ENCODE peak calls at places on chromosomes 12 and 14, in ten cellular contexts. M, S, V, N, P, C, Q, Z, G and K are unnamed samples.

GRCh38 chr14:96586921-96587822 is 85.0 kb downstream of the PAPOLA start:
- DNase-seq in V (no peak), Z (no peak), C (no peak), Q (no peak), N (no peak), P (no peak), G (no peak), M (no peak), S (no peak), K (no peak)

GRCh38 chr12:118330421-118331018 is 42.2 kb downstream of the TAOK3 start:
- DNase-seq in G (peak), C (peak), M (peak), Q (peak), V (no peak), Z (no peak), S (no peak), P (peak), N (no peak), K (peak)

GRCh38 chr14:105050551-105050897 is 14.7 kb downstream of the GPR132 start:
- DNase-seq in P (peak), V (no peak), S (no peak), Z (no peak), Q (peak), G (no peak), C (no peak), M (peak), N (peak), K (no peak)

GRCh38 chr12:53381739-53382630 is 2.0 kb downstream of the SP1 start:
- DNase-seq in M (peak), S (peak), V (no peak), C (peak), G (peak), Z (peak), P (peak), Q (peak), N (peak), K (peak)

GRCh38 chr14:100165376-100165775 is 5.9 kb upstream of the DEGS2 start:
- DNase-seq in Q (no peak), M (no peak), Z (no peak), N (peak), V (no peak), G (no peak), P (no peak), S (no peak), C (no peak), K (no peak)

GRCh38 chr12:27104546-27104945 is 22.2 kb upstream of the C12orf71 start:
- DNase-seq in N (no peak), P (peak), M (peak), S (no peak), C (peak), Q (peak), Z (no peak), V (no peak), G (no peak), K (no peak)

GRCh38 chr12:93042684-93043083 is 113.6 kb upstream of the EEA1 start:
- DNase-seq in Q (no peak), C (no peak), M (no peak), Z (no peak), N (peak), P (no peak), S (no peak), V (no peak), G (no peak), K (no peak)

GRCh38 chr12:19316420-19316819 is 122.9 kb upstream of the AEBP2 start:
- DNase-seq in M (peak), N (no peak), G (peak), P (peak), V (no peak), C (peak), S (no peak), Q (peak), Z (no peak), K (no peak)

GRCh38 chr12:12331244-12331771 is 18.7 kb downstream of the MANSC1 start:
- DNase-seq in V (no peak), Z (no peak), N (no peak), M (peak), Q (no peak), C (peak), S (no peak), G (no peak), P (no peak), K (no peak)

DNA sequence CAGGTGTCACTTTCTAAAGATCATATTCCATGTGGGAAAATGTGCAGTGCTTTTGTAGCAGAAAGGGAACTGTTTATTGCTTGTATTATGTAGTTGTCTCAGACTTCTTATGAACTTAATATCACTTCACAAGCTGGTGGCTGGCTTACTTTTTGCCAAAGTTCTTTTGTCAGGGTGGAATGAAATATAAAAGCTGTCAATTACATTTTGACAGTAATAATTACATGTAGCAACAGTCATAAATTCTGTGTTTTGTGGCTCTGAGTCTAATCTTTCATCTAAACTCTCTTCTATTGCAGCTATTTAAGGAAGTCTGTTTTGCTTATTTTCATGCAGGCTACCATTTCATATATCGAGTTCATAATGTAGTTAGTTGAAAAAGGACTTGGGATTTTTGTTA is 106.6 kb downstream of the OTOGL start:
- DNase-seq in S (no peak), C (no peak), V (no peak), M (no peak), P (no peak), N (no peak), Q (no peak), Z (no peak), G (no peak), K (no peak)
- TF ChIP-seq CTCF in S (no peak), C (no peak), V (no peak), M (no peak), P (no peak), N (no peak), Q (no peak), Z (no peak), G (no peak), K (no peak)

GRCh38 chr12:63276537-63277365 is 125.8 kb upstream of the AVPR1A start:
- DNase-seq in V (no peak), Q (peak), M (peak), S (no peak), Z (peak), C (peak), N (no peak), P (peak), G (no peak), K (peak)
- H3K4me3 ChIP-seq in V (no peak), Q (no peak), M (no peak), S (no peak), Z (no peak), C (no peak), N (no peak), P (no peak), G (no peak), K (no peak)

GRCh38 chr14:86515195-86515594 is 985.3 kb downstream of the FLRT2 start:
- DNase-seq in C (no peak), Q (no peak), Z (no peak), G (no peak), P (no peak), M (no peak), V (no peak), N (no peak), S (no peak), K (no peak)

GRCh38 chr14:86513056-86513455 is 983.1 kb downstream of the FLRT2 start:
- DNase-seq in Z (no peak), N (no peak), V (no peak), C (no peak), S (no peak), M (no peak), P (no peak), G (no peak), Q (no peak), K (no peak)

GRCh38 chr14:86510503-86510902 is 980.6 kb downstream of the FLRT2 start:
- DNase-seq in Q (peak), M (no peak), N (no peak), Z (no peak), S (no peak), P (no peak), C (peak), G (no peak), V (no peak), K (no peak)

GRCh38 chr14:86513564-86513963 is 983.6 kb downstream of the FLRT2 start:
- DNase-seq in M (no peak), V (no peak), Z (no peak), C (no peak), P (no peak), N (no peak), G (no peak), Q (no peak), S (no peak), K (no peak)
- TF ChIP-seq CTCF in M (no peak), V (no peak), Z (no peak), C (no peak), P (no peak), N (no peak), G (no peak), Q (no peak), S (no peak), K (no peak)

GRCh38 chr14:52355526-52355925 is 41.4 kb downstream of the PTGER2 start:
- DNase-seq in S (no peak), P (no peak), N (no peak), Z (no peak), V (no peak), G (no peak), C (no peak), Q (peak), M (no peak), K (no peak)

GRCh38 chr14:52356025-52356424 is 41.9 kb downstream of the PTGER2 start:
- DNase-seq in M (peak), G (no peak), P (no peak), S (no peak), N (peak), V (no peak), C (peak), Q (peak), Z (no peak), K (no peak)

GRCh38 chr14:52352546-52352945 is 38.4 kb downstream of the PTGER2 start:
- DNase-seq in Z (peak), S (no peak), C (no peak), M (no peak), Q (peak), N (no peak), P (no peak), V (no peak), G (no peak), K (no peak)

GRCh38 chr14:52354257-52354656 is 40.1 kb downstream of the PTGER2 start:
- DNase-seq in Q (no peak), G (no peak), C (peak), N (no peak), S (no peak), M (no peak), Z (no peak), P (no peak), V (no peak), K (no peak)

GRCh38 chr14:52355016-52355430 is 40.9 kb downstream of the PTGER2 start:
- DNase-seq in P (peak), Z (peak), N (no peak), C (peak), Q (peak), S (no peak), G (peak), V (no peak), M (peak), K (no peak)
- H3K4me3 ChIP-seq in P (no peak), Z (no peak), N (no peak), C (peak), Q (peak), S (no peak), G (no peak), V (no peak), M (no peak), K (no peak)

DNA sequence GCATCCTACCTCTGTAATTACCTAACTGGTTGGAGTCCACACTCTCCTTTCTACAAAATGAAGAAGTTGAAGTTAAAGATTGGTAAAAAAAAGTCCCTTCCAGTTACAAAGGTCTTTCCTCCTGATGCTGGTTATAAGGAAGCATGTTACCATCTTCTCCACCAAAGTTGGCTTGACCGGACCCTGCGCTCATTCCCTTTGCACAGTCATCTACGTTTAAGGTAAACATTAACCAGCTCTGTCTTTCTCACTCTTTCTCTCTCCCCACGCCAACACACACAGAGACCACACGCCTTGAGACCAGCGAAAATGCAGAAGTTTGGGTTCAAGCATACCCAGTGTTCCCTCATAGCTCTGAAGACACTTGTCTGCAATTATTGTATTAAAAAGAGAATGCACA is 11.9 kb downstream of the FBLN5 start:
- DNase-seq in S (no peak), V (no peak), Z (no peak), M (no peak), C (no peak), G (no peak), P (no peak), N (no peak), Q (no peak), K (no peak)
- TF ChIP-seq CTCF in S (no peak), V (no peak), Z (no peak), M (no peak), C (no peak), G (no peak), P (no peak), N (no peak), Q (no peak), K (no peak)

DNA sequence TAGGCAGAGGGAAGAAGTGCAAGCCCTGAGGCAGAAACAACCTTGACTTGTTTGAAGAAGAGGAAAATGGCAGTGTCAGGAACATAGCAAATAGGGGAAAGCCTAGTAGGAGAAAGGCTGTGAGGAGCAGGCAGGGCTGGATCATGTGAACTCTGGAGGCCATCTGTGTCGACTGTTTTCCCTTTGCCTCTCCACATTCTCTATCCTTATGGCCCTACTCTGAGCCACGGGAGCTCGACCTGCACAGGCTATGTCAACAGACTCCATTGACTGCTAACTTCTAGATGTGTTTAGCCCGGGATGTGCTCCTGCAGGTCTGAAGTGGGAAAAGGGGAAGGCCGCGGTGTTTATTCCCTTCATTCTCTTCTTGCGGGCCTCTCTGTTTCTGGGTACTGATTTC is 35.2 kb downstream of the EGLN3 start:
- DNase-seq in G (no peak), Q (no peak), S (no peak), V (no peak), N (no peak), Z (no peak), C (no peak), M (no peak), P (no peak), K (no peak)
- H3K4me3 ChIP-seq in G (no peak), Q (no peak), S (no peak), V (no peak), N (no peak), Z (no peak), C (no peak), M (no peak), P (no peak), K (no peak)